ENCODE peak calls at places on chromosomes 4 and X, in five cellular contexts. One of them, this sample, is unnamed.

GRCh38 chrX:16573781-16574180 is 76.2 kb upstream of the S100G start:
- DNase-seq in A549: no peak
- DNase-seq in right lobe of liver: no peak
- DNase-seq in lower lobe of right lung: no peak
- DNase-seq in thoracic aorta: no peak
- DNase-seq in this sample: no peak

GRCh38 chr4:128757712-128758111 is 51.8 kb upstream of the JADE1 start:
- DNase-seq in thoracic aorta: no peak
- DNase-seq in A549: no peak
- DNase-seq in lower lobe of right lung: no peak
- DNase-seq in right lobe of liver: no peak
- DNase-seq in this sample: no peak

GRCh38 chrX:46777971-46778810 is 19.3 kb upstream of the SLC9A7 start:
- DNase-seq in A549: no peak
- DNase-seq in thoracic aorta: no peak
- DNase-seq in right lobe of liver: no peak
- DNase-seq in lower lobe of right lung: no peak
- DNase-seq in this sample: no peak

GRCh38 chrX:2967998-2968909 is 38.1 kb upstream of the ARSH start:
- DNase-seq in lower lobe of right lung: no peak
- DNase-seq in A549: no peak
- DNase-seq in thoracic aorta: no peak
- DNase-seq in right lobe of liver: no peak
- DNase-seq in this sample: no peak

GRCh38 chrX:129925305-129926092 is 19.5 kb downstream of the UTP14A start:
- DNase-seq in thoracic aorta: no peak
- DNase-seq in lower lobe of right lung: peak; percentile 45
- DNase-seq in A549: peak; percentile 45
- DNase-seq in right lobe of liver: no peak
- DNase-seq in this sample: no peak

GRCh38 chr4:41156574-41156973 is 57.8 kb downstream of the APBB2 start:
- DNase-seq in thoracic aorta: no peak
- DNase-seq in A549: no peak
- DNase-seq in lower lobe of right lung: no peak
- DNase-seq in right lobe of liver: no peak
- DNase-seq in this sample: no peak

GRCh38 chr4:105808459-105809041 is 86.7 kb upstream of the NPNT start:
- DNase-seq in A549: no peak
- DNase-seq in thoracic aorta: peak; percentile 41
- DNase-seq in lower lobe of right lung: no peak
- DNase-seq in right lobe of liver: no peak
- DNase-seq in this sample: no peak

GRCh38 chr4:139028191-139028661 is 12.6 kb downstream of the NOCT start:
- DNase-seq in A549: no peak
- DNase-seq in lower lobe of right lung: no peak
- DNase-seq in right lobe of liver: peak; percentile 89
- DNase-seq in thoracic aorta: no peak
- DNase-seq in this sample: no peak

GRCh38 chr4:75653845-75654503 is 19.2 kb downstream of the G3BP2 start:
- DNase-seq in A549: peak; percentile 11
- DNase-seq in thoracic aorta: no peak
- DNase-seq in lower lobe of right lung: no peak
- DNase-seq in right lobe of liver: no peak
- DNase-seq in this sample: no peak

GRCh38 chrX:1291110-1291740 is 22.6 kb downstream of the CSF2RA start:
- DNase-seq in lower lobe of right lung: no peak
- DNase-seq in A549: no peak
- DNase-seq in thoracic aorta: no peak
- DNase-seq in right lobe of liver: no peak
- DNase-seq in this sample: no peak

GRCh38 chrX:23403849-23404248 is 69.2 kb downstream of the PTCHD1 start:
- DNase-seq in right lobe of liver: no peak
- DNase-seq in lower lobe of right lung: no peak
- DNase-seq in thoracic aorta: no peak
- DNase-seq in A549: no peak
- DNase-seq in this sample: no peak

GRCh38 chr4:122930877-122931276 is 8.5 kb upstream of the NUDT6 start:
- DNase-seq in lower lobe of right lung: no peak
- DNase-seq in right lobe of liver: no peak
- DNase-seq in thoracic aorta: no peak
- DNase-seq in A549: no peak
- DNase-seq in this sample: no peak

GRCh38 chr4:121900132-121900983 is 30.1 kb upstream of the BBS7 start:
- DNase-seq in right lobe of liver: no peak
- DNase-seq in thoracic aorta: no peak
- DNase-seq in A549: peak; percentile 21
- DNase-seq in lower lobe of right lung: no peak
- DNase-seq in this sample: no peak

GRCh38 chr4:1981251-1982055 is 27.3 kb downstream of the NELFA start:
- DNase-seq in right lobe of liver: peak; percentile 44
- DNase-seq in lower lobe of right lung: no peak
- DNase-seq in thoracic aorta: no peak
- DNase-seq in A549: peak; percentile 15
- DNase-seq in this sample: no peak

GRCh38 chr4:137125011-137125410 is 407.3 kb downstream of the PCDH18 start:
- DNase-seq in thoracic aorta: no peak
- DNase-seq in A549: no peak
- DNase-seq in right lobe of liver: no peak
- DNase-seq in lower lobe of right lung: no peak
- DNase-seq in this sample: no peak

GRCh38 chrX:21730011-21730410 is 27.9 kb downstream of the SMPX start:
- DNase-seq in thoracic aorta: no peak
- DNase-seq in right lobe of liver: no peak
- DNase-seq in A549: no peak
- DNase-seq in lower lobe of right lung: no peak
- DNase-seq in this sample: no peak

GRCh38 chr4:151905197-151905596 is 144.4 kb upstream of the GATB start:
- DNase-seq in thoracic aorta: no peak
- DNase-seq in A549: no peak
- DNase-seq in right lobe of liver: no peak
- DNase-seq in lower lobe of right lung: no peak
- DNase-seq in this sample: no peak

GRCh38 chr4:64516176-64516575 is 106.9 kb upstream of the TECRL start:
- DNase-seq in thoracic aorta: no peak
- DNase-seq in right lobe of liver: no peak
- DNase-seq in A549: no peak
- DNase-seq in lower lobe of right lung: no peak
- DNase-seq in this sample: no peak

GRCh38 chr4:5199142-5199541 is 147.9 kb downstream of the STK32B start:
- DNase-seq in thoracic aorta: no peak
- DNase-seq in A549: no peak
- DNase-seq in right lobe of liver: no peak
- DNase-seq in lower lobe of right lung: no peak
- DNase-seq in this sample: no peak

GRCh38 chr4:7861440-7861881 is 78.2 kb downstream of the AFAP1 start:
- DNase-seq in A549: no peak
- DNase-seq in thoracic aorta: no peak
- DNase-seq in right lobe of liver: no peak
- DNase-seq in lower lobe of right lung: no peak
- DNase-seq in this sample: no peak

GRCh38 chr4:101271516-101271915 is 75.8 kb downstream of the PPP3CA start:
- DNase-seq in right lobe of liver: no peak
- DNase-seq in lower lobe of right lung: no peak
- DNase-seq in A549: no peak
- DNase-seq in thoracic aorta: no peak
- DNase-seq in this sample: no peak

GRCh38 chr4:2083826-2084160 is 24.7 kb downstream of the NAT8L start:
- DNase-seq in right lobe of liver: peak; percentile 93
- DNase-seq in thoracic aorta: no peak
- DNase-seq in lower lobe of right lung: no peak
- DNase-seq in A549: no peak
- DNase-seq in this sample: no peak

GRCh38 chr4:177519481-177520270 is 77.4 kb upstream of the AGA start:
- DNase-seq in A549: no peak
- DNase-seq in right lobe of liver: no peak
- DNase-seq in thoracic aorta: no peak
- DNase-seq in lower lobe of right lung: no peak
- DNase-seq in this sample: no peak

GRCh38 chr4:48081196-48081595 is 52.9 kb downstream of the TXK start:
- DNase-seq in A549: no peak
- DNase-seq in lower lobe of right lung: no peak
- DNase-seq in thoracic aorta: no peak
- DNase-seq in right lobe of liver: no peak
- DNase-seq in this sample: no peak

GRCh38 chr4:184744251-184744650 is 10.4 kb upstream of the CENPU start:
- DNase-seq in A549: no peak
- DNase-seq in lower lobe of right lung: no peak
- DNase-seq in right lobe of liver: no peak
- DNase-seq in thoracic aorta: no peak
- DNase-seq in this sample: no peak

GRCh38 chr4:110278127-110278526 is 79.7 kb upstream of the ELOVL6 start:
- DNase-seq in right lobe of liver: no peak
- DNase-seq in thoracic aorta: no peak
- DNase-seq in A549: no peak
- DNase-seq in lower lobe of right lung: no peak
- DNase-seq in this sample: no peak

GRCh38 chr4:25161599-25161960 is 1.3 kb upstream of the SEPSECS start:
- DNase-seq in thoracic aorta: no peak
- DNase-seq in A549: no peak
- DNase-seq in right lobe of liver: no peak
- DNase-seq in lower lobe of right lung: no peak
- DNase-seq in this sample: no peak

GRCh38 chr4:47278631-47279030 is 184.9 kb downstream of the COMMD8 start:
- DNase-seq in thoracic aorta: no peak
- DNase-seq in lower lobe of right lung: no peak
- DNase-seq in A549: no peak
- DNase-seq in right lobe of liver: no peak
- DNase-seq in this sample: no peak

GRCh38 chr4:164935363-164935762 is 42.1 kb downstream of the TRIM61 start:
- DNase-seq in right lobe of liver: no peak
- DNase-seq in A549: no peak
- DNase-seq in lower lobe of right lung: no peak
- DNase-seq in thoracic aorta: no peak
- DNase-seq in this sample: no peak

GRCh38 chr4:106369456-106370060 is 980 bp upstream of the GIMD1 start:
- DNase-seq in lower lobe of right lung: no peak
- DNase-seq in right lobe of liver: no peak
- DNase-seq in thoracic aorta: no peak
- DNase-seq in A549: peak; percentile 14
- DNase-seq in this sample: no peak

GRCh38 chrX:53481816-53482485 is 47.8 kb upstream of the HSD17B10 start:
- DNase-seq in lower lobe of right lung: peak; percentile 44
- DNase-seq in thoracic aorta: no peak
- DNase-seq in A549: peak; percentile 73
- DNase-seq in right lobe of liver: no peak
- DNase-seq in this sample: no peak

GRCh38 chrX:110698696-110699095 is 96.9 kb downstream of the CHRDL1 start:
- DNase-seq in A549: no peak
- DNase-seq in lower lobe of right lung: no peak
- DNase-seq in thoracic aorta: no peak
- DNase-seq in right lobe of liver: no peak
- DNase-seq in this sample: no peak

GRCh38 chrX:50704987-50705386 is 109.0 kb downstream of the SHROOM4 start:
- DNase-seq in right lobe of liver: no peak
- DNase-seq in thoracic aorta: no peak
- DNase-seq in lower lobe of right lung: no peak
- DNase-seq in A549: no peak
- DNase-seq in this sample: no peak
- H3K4me1 ChIP-seq in right lobe of liver: no peaks in the 10 kb centered on the region
- H3K4me1 ChIP-seq in thoracic aorta: peaks cover 6% of the 10 kb centered on the region
- H3K4me1 ChIP-seq in lower lobe of right lung: peaks cover 8% of the 10 kb centered on the region
- H3K4me1 ChIP-seq in A549: no peaks in the 10 kb centered on the region
- H3K4me1 ChIP-seq in this sample: no peaks in the 10 kb centered on the region

GRCh38 chrX:73850124-73851013 is 287.4 kb downstream of the CHIC1 start:
- DNase-seq in A549: peak; percentile 3
- DNase-seq in thoracic aorta: no peak
- DNase-seq in lower lobe of right lung: no peak
- DNase-seq in right lobe of liver: peak; percentile 73
- DNase-seq in this sample: no peak
- TF ChIP-seq CTCF in A549: peak; percentile 15
- TF ChIP-seq CTCF in thoracic aorta: no peak
- TF ChIP-seq CTCF in lower lobe of right lung: no peak
- TF ChIP-seq CTCF in right lobe of liver: peak; percentile 29
- TF ChIP-seq CTCF in this sample: no peak

GRCh38 chr4:78781086-78781630 is 5.0 kb downstream of the BMP2K start:
- DNase-seq in A549: no peak
- DNase-seq in thoracic aorta: no peak
- DNase-seq in right lobe of liver: no peak
- DNase-seq in lower lobe of right lung: no peak
- DNase-seq in this sample: no peak
- H3K4me1 ChIP-seq in A549: peaks cover 12% of the 10 kb centered on the region
- H3K4me1 ChIP-seq in thoracic aorta: peaks cover 13% of the 10 kb centered on the region
- H3K4me1 ChIP-seq in right lobe of liver: no peaks in the 10 kb centered on the region
- H3K4me1 ChIP-seq in lower lobe of right lung: peaks cover 28% of the 10 kb centered on the region
- H3K4me1 ChIP-seq in this sample: peaks cover 84% of the 10 kb centered on the region

GRCh38 chr4:81257021-81257420 is 42.0 kb upstream of the PRKG2 start:
- DNase-seq in A549: no peak
- DNase-seq in lower lobe of right lung: no peak
- DNase-seq in right lobe of liver: no peak
- DNase-seq in thoracic aorta: no peak
- DNase-seq in this sample: no peak

GRCh38 chr4:81256059-81256635 is 41.1 kb upstream of the PRKG2 start:
- DNase-seq in A549: no peak
- DNase-seq in thoracic aorta: no peak
- DNase-seq in right lobe of liver: no peak
- DNase-seq in lower lobe of right lung: no peak
- DNase-seq in this sample: no peak

GRCh38 chr4:81257841-81258240 is 42.8 kb upstream of the PRKG2 start:
- DNase-seq in thoracic aorta: no peak
- DNase-seq in A549: no peak
- DNase-seq in lower lobe of right lung: no peak
- DNase-seq in right lobe of liver: no peak
- DNase-seq in this sample: no peak

GRCh38 chr4:81259151-81259550 is 44.1 kb upstream of the PRKG2 start:
- DNase-seq in thoracic aorta: no peak
- DNase-seq in right lobe of liver: no peak
- DNase-seq in A549: no peak
- DNase-seq in lower lobe of right lung: no peak
- DNase-seq in this sample: no peak

DNA sequence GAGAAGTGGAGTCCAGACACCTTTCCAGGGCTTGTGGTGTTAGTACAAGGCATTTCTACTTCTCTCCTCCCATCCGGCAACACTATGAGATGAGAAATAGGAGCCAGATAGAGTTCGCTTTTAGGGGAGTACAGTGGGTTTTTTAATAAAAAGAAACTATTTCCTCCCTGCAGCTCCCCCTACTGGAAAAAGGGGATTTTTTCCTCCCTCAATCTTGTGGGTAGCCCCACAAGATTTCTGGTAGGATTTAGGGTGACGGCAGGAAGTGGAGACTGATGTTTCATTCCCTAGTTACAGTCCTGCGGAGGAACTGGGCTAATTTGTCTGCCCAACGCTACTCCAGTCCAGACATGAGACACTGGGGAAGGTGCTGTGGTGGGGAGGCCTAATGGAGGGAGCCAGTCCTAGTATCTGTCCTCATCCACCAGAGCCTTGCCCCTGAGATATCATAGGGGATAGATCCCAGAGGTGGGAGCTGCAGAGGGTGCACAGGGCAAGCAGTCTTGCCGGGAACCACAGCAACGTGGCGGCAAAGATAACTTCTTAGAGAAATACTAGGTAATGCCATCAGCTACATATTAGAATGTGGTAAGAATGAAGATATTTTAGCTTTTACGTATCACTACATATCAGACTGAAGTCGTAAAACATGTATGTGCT is 45.6 kb upstream of the PRKG2 start:
- DNase-seq in lower lobe of right lung: no peak
- DNase-seq in thoracic aorta: no peak
- DNase-seq in right lobe of liver: no peak
- DNase-seq in A549: no peak
- DNase-seq in this sample: no peak
- TF ChIP-seq CTCF in lower lobe of right lung: peak; percentile 22
- TF ChIP-seq CTCF in thoracic aorta: no peak
- TF ChIP-seq CTCF in right lobe of liver: peak; percentile 5
- TF ChIP-seq CTCF in A549: peak; percentile 18
- TF ChIP-seq CTCF in this sample: peak; percentile 17